ENCODE peak calls at places on chromosomes 13 and 19, in eight cellular contexts. V is nephron progenitor cell; S is CD4-positive, alpha-beta T cell; U is foreskin fibroblast; X is type B pancreatic cell; K is Calu3; M is stomach; D is Peyer's patch. A is an unnamed sample.

GRCh38 chr19:12856684-12857083 is 18.4 kb downstream of the MAST1 start:
- DNase-seq in V (no peak), S (no peak), U (no peak), M (no peak), D (no peak), K (no peak), X (no peak), A (no peak)

GRCh38 chr19:56099638-56100539 is 21.2 kb downstream of the ZNF787 start:
- DNase-seq in K (no peak), D (no peak), S (no peak), X (no peak), M (no peak), U (no peak), V (no peak), A (peak; percentile 34)

GRCh38 chr13:75326173-75327131 is 155.5 kb downstream of the TBC1D4 start:
- DNase-seq in M (no peak), V (no peak), D (no peak), X (no peak), S (peak; percentile 43), U (no peak), K (no peak), A (peak; percentile 56)

GRCh38 chr13:33235078-33235477 is 50.5 kb downstream of the STARD13 start:
- DNase-seq in M (no peak), D (no peak), S (no peak), K (no peak), V (no peak), U (peak; percentile 73), X (no peak), A (no peak)

GRCh38 chr13:98988782-98989181 is 10.9 kb upstream of the DOCK9 start:
- DNase-seq in X (no peak), K (no peak), D (no peak), U (no peak), S (no peak), V (no peak), M (no peak), A (no peak)

GRCh38 chr13:110305949-110306339 is 1.0 kb downstream of the COL4A1 start:
- DNase-seq in K (no peak), U (no peak), D (no peak), M (no peak), S (no peak), X (no peak), V (no peak), A (no peak)

GRCh38 chr13:19862511-19863313 is 737 bp downstream of the ZMYM5 start:
- DNase-seq in U (no peak), X (no peak), S (peak; percentile 38), V (no peak), K (peak; percentile 15), M (peak; percentile 29), D (peak; percentile 42), A (peak; percentile 52)

GRCh38 chr13:90427322-90428272 is 919.9 kb upstream of the MIR17HG start:
- DNase-seq in M (no peak), S (no peak), K (no peak), U (no peak), V (no peak), X (no peak), D (no peak), A (no peak)

GRCh38 chr19:18009412-18010066 is 1.6 kb downstream of the ARRDC2 start:
- DNase-seq in S (no peak), V (no peak), D (no peak), U (no peak), X (no peak), K (peak; percentile 42), M (no peak), A (no peak)

GRCh38 chr19:21604351-21604926 is 99.0 kb downstream of the ZNF429 start:
- DNase-seq in X (no peak), V (no peak), D (no peak), M (no peak), U (no peak), S (no peak), K (no peak), A (no peak)

GRCh38 chr19:44643605-44644390 is at the start of gene PVR:
- DNase-seq in D (no peak), M (peak; percentile 72), S (no peak), V (peak; percentile 70), U (peak; percentile 67), X (peak; percentile 78), K (peak; percentile 92), A (peak; percentile 77)

GRCh38 chr13:24742986-24743385 is 21.0 kb upstream of the RNF17 start:
- DNase-seq in K (no peak), M (no peak), X (no peak), S (no peak), U (no peak), D (no peak), V (no peak), A (no peak)
- TF ChIP-seq CTCF in K (no peak), M (no peak), X (no peak), S (no peak), U (no peak), D (no peak), V (no peak), A (no peak)

GRCh38 chr19:8087876-8088275 is 35.3 kb downstream of the CCL25 start:
- DNase-seq in M (no peak), S (no peak), X (no peak), V (no peak), U (no peak), K (no peak), D (no peak), A (no peak)

GRCh38 chr19:8084152-8084551 is 31.6 kb downstream of the CCL25 start:
- DNase-seq in X (no peak), V (no peak), M (no peak), U (no peak), S (no peak), K (no peak), D (no peak), A (no peak)

GRCh38 chr19:8085606-8086464 is 33.3 kb downstream of the CCL25 start:
- DNase-seq in M (no peak), K (peak; percentile 61), X (no peak), U (no peak), S (no peak), V (peak; percentile 31), D (no peak), A (no peak)

GRCh38 chr19:8088752-8089663 is 36.4 kb downstream of the CCL25 start:
- DNase-seq in M (no peak), U (no peak), K (no peak), X (no peak), S (no peak), D (no peak), V (no peak), A (no peak)

DNA sequence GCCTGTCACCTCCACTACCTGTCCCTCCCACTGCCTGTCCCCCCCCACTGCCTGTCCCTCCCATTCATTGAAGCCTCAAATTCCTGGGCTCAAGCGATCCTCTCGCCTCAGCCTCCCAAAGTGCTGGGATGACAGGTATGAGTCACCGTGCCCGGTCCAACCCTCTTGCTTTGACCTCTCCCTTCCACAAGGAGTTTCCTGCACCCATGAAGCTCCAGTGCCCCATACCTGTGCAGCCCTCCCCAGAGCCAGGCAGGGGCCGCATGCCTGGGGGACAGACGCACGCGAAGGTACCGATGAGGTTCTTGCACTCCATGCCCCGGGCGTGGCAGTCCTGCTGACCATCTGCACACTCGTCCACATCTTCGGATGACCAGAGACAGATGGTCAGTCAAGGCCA is 34.3 kb downstream of the CCL25 start:
- DNase-seq in S (no peak), D (no peak), M (no peak), V (no peak), X (no peak), K (no peak), U (no peak), A (no peak)
- TF ChIP-seq CTCF in S (no peak), D (no peak), M (no peak), V (no peak), X (no peak), K (no peak), U (no peak), A (no peak)

DNA sequence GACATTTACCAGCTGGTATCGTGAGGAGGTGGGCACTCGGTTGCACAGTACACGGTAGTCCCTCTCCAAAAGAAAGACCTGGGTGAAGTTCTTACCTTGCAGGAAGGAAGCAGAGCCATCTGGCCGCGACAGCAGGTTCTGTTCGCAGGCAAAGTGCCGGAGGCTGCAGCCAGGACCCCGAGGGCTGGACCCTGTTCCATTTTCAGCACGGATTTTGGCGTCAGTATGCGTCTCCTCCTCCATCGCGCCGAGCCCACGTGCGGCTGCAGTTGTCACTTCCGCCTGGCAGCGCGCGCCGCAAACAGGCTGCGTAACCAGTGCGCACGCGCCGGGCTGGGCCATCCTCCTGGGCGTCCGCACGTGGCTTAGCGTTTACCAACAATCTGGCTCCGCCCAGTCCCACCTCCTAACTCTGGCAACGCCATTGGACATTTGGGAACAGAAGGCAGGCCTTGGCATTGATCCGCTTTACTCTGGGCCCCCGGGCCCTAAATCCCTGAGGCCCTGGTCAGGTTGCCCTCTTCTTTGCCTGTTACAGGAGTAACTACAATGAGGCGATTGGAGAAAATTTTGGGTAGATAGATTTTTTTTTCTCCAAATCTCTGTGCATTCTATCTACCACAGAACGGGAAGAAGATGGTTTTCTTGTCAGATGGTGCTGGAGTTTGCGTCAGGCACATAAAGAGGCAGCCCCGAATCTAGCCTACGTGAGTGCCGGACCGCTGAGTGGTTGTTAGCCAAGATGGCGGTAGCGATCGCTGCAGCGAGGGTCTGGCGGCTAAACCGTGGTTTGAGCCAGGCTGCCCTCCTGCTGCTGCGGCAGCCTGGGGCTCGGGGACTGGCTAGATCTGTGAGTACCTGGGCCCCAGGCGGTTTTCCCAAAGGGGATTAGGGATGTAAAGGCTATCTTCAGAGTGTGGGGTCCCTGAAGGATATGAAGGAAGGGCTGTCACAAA is at the start of the genes BCKDHA and EXOSC5:
- DNase-seq in K (peak; percentile 99), S (peak; percentile 100), U (peak; percentile 100), X (peak; percentile 99), D (peak; percentile 98), V (peak; percentile 98), M (peak; percentile 100), A (peak; percentile 97)
- TF ChIP-seq CTCF in K (no peak), S (no peak), U (no peak), X (no peak), D (no peak), V (no peak), M (no peak), A (no peak)

GRCh38 chr13:94112731-94113130 is 366.8 kb downstream of the DCT start:
- DNase-seq in U (no peak), K (no peak), D (no peak), M (no peak), X (no peak), V (no peak), S (no peak), A (no peak)

GRCh38 chr13:94112227-94112626 is 367.3 kb downstream of the DCT start:
- DNase-seq in M (no peak), S (no peak), U (peak; percentile 92), K (no peak), X (no peak), V (no peak), D (no peak), A (no peak)

GRCh38 chr13:94114166-94114565 is 365.3 kb downstream of the DCT start:
- DNase-seq in K (no peak), U (no peak), M (no peak), S (no peak), D (no peak), X (no peak), V (no peak), A (no peak)

GRCh38 chr13:94119360-94119936 is 360.0 kb downstream of the DCT start:
- DNase-seq in S (no peak), M (peak; percentile 45), D (no peak), V (no peak), K (no peak), U (no peak), X (no peak), A (no peak)

DNA sequence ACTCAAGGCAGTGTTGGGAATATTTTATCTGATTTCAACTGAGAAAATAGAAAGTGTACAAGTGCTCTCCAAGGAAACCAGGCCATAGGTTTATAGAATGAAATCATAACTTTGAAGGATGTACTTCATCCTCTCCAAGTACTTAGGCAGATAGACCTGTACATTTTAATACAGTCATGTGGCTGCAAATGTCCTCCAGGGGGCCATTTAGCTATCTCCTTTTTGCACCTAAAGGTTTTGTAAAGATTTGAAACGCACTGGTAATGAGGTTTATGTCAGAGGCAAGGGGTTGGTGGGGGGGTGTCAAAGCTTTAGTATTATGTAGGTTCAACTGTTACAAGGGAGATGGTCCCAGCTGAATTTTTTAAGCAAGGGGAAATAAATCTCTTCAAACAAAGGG is 364.4 kb downstream of the DCT start:
- DNase-seq in D (no peak), U (no peak), S (no peak), V (no peak), K (no peak), X (no peak), M (no peak), A (no peak)
- TF ChIP-seq CTCF in D (no peak), U (no peak), S (no peak), V (no peak), K (no peak), X (peak; percentile 43), M (no peak), A (no peak)

A was measured in GM13977.